ENCODE peak calls at places on chromosomes 12 and 14, in five cellular contexts. E, N, T, B and M are unnamed samples.

GRCh38 chr12:29640589-29641345 is 143.0 kb downstream of the TMTC1 start:
- DNase-seq in E (no peak), N (peak), T (no peak), B (no peak), M (no peak)

GRCh38 chr14:21428930-21429329 is 27.0 kb downstream of the CHD8 start:
- DNase-seq in E (no peak), N (no peak), T (peak), B (no peak), M (no peak)

GRCh38 chr12:54390668-54391551 is 6.4 kb upstream of the ZNF385A start:
- DNase-seq in E (no peak), N (peak), T (peak), B (peak), M (peak)

GRCh38 chr12:54546511-54546910 is 2.9 kb upstream of the PDE1B start:
- DNase-seq in E (no peak), N (no peak), T (no peak), B (no peak), M (no peak)

GRCh38 chr14:99522025-99522401 is 40.8 kb downstream of the CCNK start:
- DNase-seq in E (no peak), N (no peak), T (no peak), B (no peak), M (no peak)

GRCh38 chr14:21498540-21499526 is 12.3 kb downstream of the METTL3 start:
- DNase-seq in E (no peak), N (peak), T (no peak), B (peak), M (no peak)

GRCh38 chr14:49173765-49174373 is 412.3 kb downstream of the RPS29 start:
- DNase-seq in E (no peak), N (peak), T (peak), B (peak), M (no peak)

GRCh38 chr14:33940561-33941011 is 10.3 kb downstream of the EGLN3 start:
- DNase-seq in E (no peak), N (no peak), T (no peak), B (no peak), M (no peak)

GRCh38 chr12:131755305-131756113 is 44.6 kb downstream of the SFSWAP start:
- DNase-seq in E (no peak), N (no peak), T (no peak), B (peak), M (no peak)

GRCh38 chr14:58702466-58703148 is 64.8 kb downstream of the DACT1 start:
- DNase-seq in E (no peak), N (no peak), T (no peak), B (no peak), M (no peak)

GRCh38 chr12:24810378-24810777 is 138.5 kb downstream of the BCAT1 start:
- DNase-seq in E (no peak), N (no peak), T (no peak), B (no peak), M (no peak)

GRCh38 chr12:82359115-82359478 is 768 bp downstream of the METTL25 start:
- DNase-seq in E (no peak), N (no peak), T (no peak), B (peak), M (peak)

GRCh38 chr14:23446291-23446851 is 10.9 kb upstream of the MYH7 start:
- DNase-seq in E (no peak), N (no peak), T (no peak), B (no peak), M (no peak)

GRCh38 chr12:29614926-29615325 is 117.4 kb upstream of the OVCH1 start:
- DNase-seq in E (no peak), N (no peak), T (no peak), B (no peak), M (no peak)

GRCh38 chr12:21881950-21882349 is 59.3 kb downstream of the ABCC9 start:
- DNase-seq in E (no peak), N (no peak), T (no peak), B (no peak), M (no peak)

GRCh38 chr12:39622306-39622705 is 2.7 kb upstream of the ABCD2 start:
- DNase-seq in E (no peak), N (no peak), T (no peak), B (no peak), M (no peak)

GRCh38 chr12:121062391-121063045 is 23.5 kb upstream of the OASL start:
- DNase-seq in E (no peak), N (no peak), T (no peak), B (no peak), M (no peak)

GRCh38 chr14:104373855-104374717 is 205.5 kb upstream of the C14orf180 start:
- DNase-seq in E (no peak), N (no peak), T (no peak), B (no peak), M (peak)

GRCh38 chr12:120231316-120232011 is 30.6 kb upstream of the RPLP0 start:
- DNase-seq in E (no peak), N (peak), T (peak), B (peak), M (peak)

GRCh38 chr12:52228931-52229330 is 4.1 kb upstream of the KRT7 start:
- DNase-seq in E (peak), N (no peak), T (no peak), B (no peak), M (peak)

GRCh38 chr12:91272456-91273063 is 89.9 kb upstream of the DCN start:
- DNase-seq in E (no peak), N (no peak), T (peak), B (no peak), M (peak)

GRCh38 chr12:54708836-54709235 is 60.7 kb upstream of the DCD start:
- DNase-seq in E (no peak), N (no peak), T (no peak), B (no peak), M (no peak)

GRCh38 chr12:52522346-52523011 is 2.3 kb upstream of the KRT5 start:
- DNase-seq in E (no peak), N (peak), T (no peak), B (peak), M (no peak)

GRCh38 chr14:93012516-93013367 is 89.8 kb downstream of the CHGA start:
- DNase-seq in E (no peak), N (no peak), T (no peak), B (no peak), M (no peak)

GRCh38 chr14:22597771-22598098 is 365 bp upstream of the ABHD4 start:
- DNase-seq in E (no peak), N (no peak), T (no peak), B (no peak), M (no peak)

GRCh38 chr14:81390706-81391105 is 9.4 kb downstream of the STON2 start:
- DNase-seq in E (no peak), N (no peak), T (no peak), B (no peak), M (no peak)

DNA sequence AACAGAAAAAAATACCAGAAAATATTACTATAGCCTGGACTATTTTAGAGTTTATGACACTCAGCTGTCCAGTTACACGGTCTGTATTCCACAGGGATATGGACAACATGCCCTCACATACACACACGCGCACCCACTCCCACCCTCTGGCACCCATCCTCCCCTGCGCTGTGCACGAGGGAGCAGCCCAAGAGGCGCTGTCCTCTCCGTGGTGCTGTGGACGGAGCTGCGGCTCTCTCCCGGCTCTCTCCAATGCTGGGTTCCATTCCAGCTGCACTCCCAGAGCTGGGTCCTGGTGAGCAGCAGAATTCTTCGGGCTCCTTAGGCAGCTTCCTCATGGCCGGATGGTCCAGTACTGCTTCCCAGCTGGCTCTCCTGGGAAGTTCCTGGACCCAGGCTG is 6.0 kb upstream of the NGB start:
- DNase-seq in E (no peak), N (no peak), T (no peak), B (no peak), M (no peak)
- H3K4me3 ChIP-seq in E (no peak), N (no peak), T (no peak), B (no peak), M (no peak)

DNA sequence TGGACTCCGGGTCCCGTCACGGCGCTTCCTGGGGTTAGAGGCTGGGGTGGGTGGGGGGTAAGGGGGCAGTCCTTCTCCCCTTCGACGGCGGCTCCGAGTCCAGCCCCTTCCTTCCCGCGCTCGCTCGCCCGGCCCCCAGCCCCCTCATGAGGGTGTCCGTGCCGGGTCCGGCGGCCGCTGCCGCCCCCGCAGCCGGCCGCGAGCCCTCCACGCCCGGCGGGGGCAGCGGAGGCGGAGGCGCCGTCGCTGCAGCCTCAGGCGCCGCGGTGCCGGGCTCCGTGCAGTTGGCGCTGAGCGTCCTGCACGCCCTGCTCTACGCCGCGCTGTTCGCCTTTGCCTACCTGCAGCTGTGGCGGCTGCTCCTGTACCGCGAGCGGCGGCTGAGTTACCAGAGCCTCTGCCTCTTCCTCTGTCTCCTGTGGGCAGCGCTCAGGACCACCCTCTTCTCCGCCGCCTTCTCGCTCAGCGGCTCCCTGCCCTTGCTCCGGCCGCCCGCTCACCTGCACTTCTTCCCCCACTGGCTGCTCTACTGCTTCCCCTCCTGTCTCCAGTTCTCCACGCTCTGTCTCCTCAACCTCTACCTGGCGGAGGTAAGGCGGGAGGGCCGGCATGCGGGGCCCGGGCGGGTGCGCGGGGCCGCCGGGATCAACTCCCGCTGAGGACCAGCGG is 500 bp downstream of the GPR137C start:
- DNase-seq in E (peak), N (peak), T (peak), B (no peak), M (peak)
- H3K4me3 ChIP-seq in E (peak), N (peak), T (peak), B (peak), M (peak)

DNA sequence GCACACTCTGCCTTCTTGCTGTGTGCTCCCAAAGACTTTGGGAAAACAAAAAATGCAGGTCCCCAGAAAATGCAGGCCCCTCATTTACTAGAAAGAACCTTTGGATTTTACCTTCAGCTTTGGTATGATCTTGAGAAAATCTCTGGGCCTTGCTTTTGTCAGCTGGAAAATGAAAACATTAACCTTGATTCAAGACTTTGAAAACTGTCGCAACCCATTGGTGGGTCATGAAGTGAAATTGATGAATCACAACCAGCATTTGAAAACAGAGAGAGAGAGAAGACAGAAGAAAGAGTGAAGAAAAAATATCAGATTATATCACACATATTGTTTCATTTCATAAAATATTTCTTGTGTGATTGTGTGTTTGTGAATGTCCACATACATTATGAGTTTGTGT is 322.5 kb downstream of the ZFP36L1 start:
- DNase-seq in E (no peak), N (peak), T (no peak), B (peak), M (no peak)
- H3K4me3 ChIP-seq in E (no peak), N (no peak), T (no peak), B (no peak), M (no peak)

GRCh38 chr12:42236017-42236416 is 2.0 kb downstream of the YAF2 start:
- DNase-seq in E (no peak), N (no peak), T (no peak), B (no peak), M (no peak)
- H3K4me3 ChIP-seq in E (no peak), N (peak), T (no peak), B (no peak), M (no peak)